ENCODE peak calls at places on chromosomes 11 and 22, in seven cellular contexts. O, X, J, S, V, U and C are unnamed samples.

GRCh38 chr11:12725863-12726666 is 51.8 kb downstream of the TEAD1 start:
- DNase-seq in O (no peak), X (no peak), J (peak; percentile 48), S (no peak), V (peak; percentile 77), U (peak; percentile 57), C (no peak)

GRCh38 chr11:27331984-27332383 is 31.0 kb downstream of the CCDC34 start:
- DNase-seq in O (no peak), X (no peak), J (no peak), S (no peak), V (no peak), U (peak; percentile 27), C (no peak)

GRCh38 chr11:133930767-133931448 is 25.9 kb downstream of the IGSF9B start:
- DNase-seq in O (peak; percentile 60), X (peak; percentile 76), J (no peak), S (peak; percentile 74), V (peak; percentile 32), U (peak; percentile 59), C (no peak)

GRCh38 chr11:65546217-65546958 is 11.8 kb downstream of the LTBP3 start:
- DNase-seq in O (peak; percentile 95), X (peak; percentile 95), J (peak; percentile 50), S (peak; percentile 94), V (peak; percentile 94), U (no peak), C (peak; percentile 95)

GRCh38 chr11:627273-627585 is 248 bp upstream of the SCT start:
- DNase-seq in O (no peak), X (no peak), J (no peak), S (no peak), V (no peak), U (no peak), C (no peak)

GRCh38 chr11:63510360-63511130 is 4.7 kb downstream of the LGALS12 start:
- DNase-seq in O (peak; percentile 47), X (no peak), J (no peak), S (peak; percentile 11), V (no peak), U (peak; percentile 29), C (no peak)

GRCh38 chr11:78946945-78947914 is 372.6 kb upstream of the NARS2 start:
- DNase-seq in O (peak; percentile 69), X (no peak), J (no peak), S (no peak), V (peak; percentile 90), U (peak; percentile 38), C (no peak)

GRCh38 chr22:29150701-29151100 is 55.0 kb upstream of the EMID1 start:
- DNase-seq in O (no peak), X (no peak), J (no peak), S (no peak), V (no peak), U (no peak), C (no peak)

GRCh38 chr11:46617451-46618314 is at the start of gene ATG13:
- DNase-seq in O (peak; percentile 87), X (peak; percentile 81), J (peak; percentile 28), S (peak; percentile 87), V (peak; percentile 57), U (peak; percentile 89), C (peak; percentile 84)

GRCh38 chr11:7665473-7666291 is 7.6 kb downstream of the CYB5R2 start:
- DNase-seq in O (peak; percentile 89), X (peak; percentile 82), J (peak; percentile 67), S (peak; percentile 77), V (peak; percentile 86), U (peak; percentile 82), C (peak; percentile 83)

GRCh38 chr11:96326954-96327353 is 16.0 kb downstream of the MAML2 start:
- DNase-seq in O (no peak), X (no peak), J (no peak), S (no peak), V (no peak), U (no peak), C (no peak)

GRCh38 chr11:120894207-120894989 is 129.5 kb upstream of the TBCEL start:
- DNase-seq in O (no peak), X (no peak), J (no peak), S (no peak), V (no peak), U (no peak), C (no peak)

GRCh38 chr11:108871867-108872266 is 207.0 kb downstream of the DDX10 start:
- DNase-seq in O (no peak), X (no peak), J (no peak), S (no peak), V (no peak), U (no peak), C (no peak)

GRCh38 chr11:1196516-1197391 is 26.1 kb upstream of the MUC5B start:
- DNase-seq in O (no peak), X (no peak), J (no peak), S (no peak), V (no peak), U (no peak), C (no peak)

GRCh38 chr22:17726561-17727243 is 47.6 kb downstream of the BID start:
- DNase-seq in O (no peak), X (no peak), J (no peak), S (no peak), V (no peak), U (peak; percentile 20), C (no peak)

GRCh38 chr11:119901657-119902577 is 172.9 kb upstream of the NECTIN1 start:
- DNase-seq in O (no peak), X (no peak), J (no peak), S (no peak), V (no peak), U (no peak), C (no peak)

GRCh38 chr11:9170450-9170849 is 79.1 kb upstream of the SCUBE2 start:
- DNase-seq in O (peak; percentile 11), X (no peak), J (no peak), S (no peak), V (no peak), U (peak; percentile 81), C (no peak)

GRCh38 chr22:28582806-28583205 is 96.8 kb downstream of the TTC28 start:
- DNase-seq in O (no peak), X (peak; percentile 59), J (no peak), S (no peak), V (peak; percentile 4), U (peak; percentile 93), C (no peak)

GRCh38 chr11:59102259-59102765 is 4.7 kb upstream of the FAM111B start:
- DNase-seq in O (peak; percentile 78), X (peak; percentile 96), J (no peak), S (peak; percentile 87), V (peak; percentile 68), U (peak; percentile 62), C (peak; percentile 94)

GRCh38 chr11:118142809-118143208 is 9.8 kb downstream of the SCN4B start:
- DNase-seq in O (peak; percentile 33), X (no peak), J (no peak), S (no peak), V (peak; percentile 20), U (peak; percentile 13), C (no peak)

GRCh38 chr11:90326647-90327046 is 103.8 kb upstream of the CHORDC1 start:
- DNase-seq in O (no peak), X (no peak), J (no peak), S (no peak), V (no peak), U (no peak), C (no peak)

GRCh38 chr11:8098361-8098760 is 17.4 kb downstream of the TUB start:
- DNase-seq in O (no peak), X (no peak), J (no peak), S (no peak), V (peak; percentile 19), U (peak; percentile 89), C (no peak)

GRCh38 chr11:46339816-46340215 is 7.4 kb upstream of the DGKZ start:
- DNase-seq in O (peak; percentile 71), X (no peak), J (no peak), S (no peak), V (no peak), U (no peak), C (no peak)

GRCh38 chr22:27381960-27382742 is 419.4 kb downstream of the MN1 start:
- DNase-seq in O (no peak), X (peak; percentile 48), J (no peak), S (peak; percentile 47), V (no peak), U (no peak), C (peak; percentile 36)

GRCh38 chr11:13745165-13745564 is 76.7 kb downstream of the FAR1 start:
- DNase-seq in O (no peak), X (no peak), J (no peak), S (no peak), V (no peak), U (peak; percentile 37), C (no peak)

DNA sequence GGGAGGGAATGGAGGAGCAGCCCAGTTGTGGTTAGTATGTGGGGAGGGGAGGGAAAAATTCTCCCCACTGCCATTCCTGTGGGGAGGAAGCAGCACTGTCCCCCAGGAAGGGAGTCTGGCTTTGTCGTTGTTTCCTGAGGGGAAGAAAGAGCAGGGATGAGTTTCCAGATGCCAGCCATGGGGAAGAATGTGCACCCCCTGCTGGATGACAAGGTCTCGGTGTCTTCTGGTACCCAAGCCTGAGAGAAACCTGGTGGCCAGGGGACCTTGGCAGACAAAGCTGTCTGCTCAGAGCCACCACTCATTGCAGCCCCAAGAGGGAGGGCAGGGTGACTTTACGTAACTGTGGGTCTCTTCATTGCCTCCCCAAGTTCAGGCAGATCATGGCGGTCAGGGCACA is 81.3 kb upstream of the CD82 start:
- DNase-seq in O (peak; percentile 34), X (peak; percentile 62), J (peak; percentile 8), S (peak; percentile 54), V (peak; percentile 12), U (peak; percentile 46), C (peak; percentile 1)
- TF ChIP-seq EZH2phosphoT487 in O (no peak), X (no peak), J (no peak), S (no peak), V (no peak), U (no peak), C (no peak)

GRCh38 chr11:66685276-66686099 is 7.8 kb upstream of the RBM4B start:
- DNase-seq in O (no peak), X (no peak), J (no peak), S (no peak), V (no peak), U (no peak), C (no peak)
- H3K4me2 ChIP-seq in O (no peak overlapping the region), X (no peak overlapping the region), J (no peak overlapping the region), S (no peak overlapping the region), V (no peak overlapping the region), U (no peak overlapping the region), C (no peak overlapping the region)

GRCh38 chr11:43197357-43197756 is 114.4 kb upstream of the API5 start:
- DNase-seq in O (peak; percentile 11), X (no peak), J (no peak), S (no peak), V (peak; percentile 4), U (no peak), C (no peak)
- TF ChIP-seq EZH2phosphoT487 in O (no peak), X (no peak), J (no peak), S (no peak), V (no peak), U (no peak), C (no peak)

GRCh38 chr11:123054301-123055065 is 7.5 kb downstream of the HSPA8 start:
- DNase-seq in O (peak; percentile 88), X (peak; percentile 95), J (peak; percentile 56), S (peak; percentile 93), V (peak; percentile 89), U (peak; percentile 89), C (peak; percentile 88)

GRCh38 chr11:123056835-123057491 is 5.0 kb downstream of the HSPA8 start:
- DNase-seq in O (no peak), X (no peak), J (no peak), S (no peak), V (no peak), U (no peak), C (no peak)

GRCh38 chr11:123060265-123061000 is 1.5 kb downstream of the HSPA8 start:
- DNase-seq in O (no peak), X (no peak), J (no peak), S (no peak), V (no peak), U (no peak), C (peak; percentile 42)

GRCh38 chr11:123055132-123055924 is 6.6 kb downstream of the HSPA8 start:
- DNase-seq in O (no peak), X (no peak), J (no peak), S (no peak), V (no peak), U (no peak), C (no peak)

GRCh38 chr11:123057604-123058305 is 4.2 kb downstream of the HSPA8 start:
- DNase-seq in O (no peak), X (no peak), J (no peak), S (no peak), V (no peak), U (no peak), C (no peak)
- H3K4me2 ChIP-seq in O (peak overlapping the region; percentile 93), X (peak overlapping the region; percentile 33), J (no peak overlapping the region), S (no peak overlapping the region), V (peak overlapping the region; percentile 85), U (peak overlapping the region; percentile 99), C (peak overlapping the region; percentile 94)